ENCODE peak calls at places on chromosomes 1 and 21, in four cellular contexts. One of them, this sample, is unnamed.

GRCh38 chr21:45977396-45977795 is 4.2 kb upstream of the COL6A1 start:
- DNase-seq in A549: no peak
- DNase-seq in lower lobe of right lung: no peak
- DNase-seq in foreskin fibroblast: peak
- DNase-seq in this sample: no peak

GRCh38 chr1:224799083-224799482 is 130.4 kb upstream of the DNAH14 start:
- DNase-seq in A549: no peak
- DNase-seq in lower lobe of right lung: no peak
- DNase-seq in foreskin fibroblast: no peak
- DNase-seq in this sample: no peak

GRCh38 chr1:156616463-156616862 is 2.8 kb upstream of the HAPLN2 start:
- DNase-seq in A549: no peak
- DNase-seq in lower lobe of right lung: no peak
- DNase-seq in foreskin fibroblast: peak
- DNase-seq in this sample: no peak

GRCh38 chr21:45262041-45262581 is 25.6 kb downstream of the POFUT2 start:
- DNase-seq in A549: no peak
- DNase-seq in lower lobe of right lung: no peak
- DNase-seq in foreskin fibroblast: no peak
- DNase-seq in this sample: no peak

GRCh38 chr1:6652986-6653385 is 28.3 kb downstream of the THAP3 start:
- DNase-seq in A549: no peak
- DNase-seq in lower lobe of right lung: no peak
- DNase-seq in foreskin fibroblast: no peak
- DNase-seq in this sample: no peak

GRCh38 chr1:99239690-99240089 is 24.6 kb upstream of the PLPPR4 start:
- DNase-seq in A549: no peak
- DNase-seq in lower lobe of right lung: no peak
- DNase-seq in foreskin fibroblast: no peak
- DNase-seq in this sample: no peak

GRCh38 chr1:7640350-7640749 is 130.7 kb upstream of the VAMP3 start:
- DNase-seq in A549: no peak
- DNase-seq in lower lobe of right lung: no peak
- DNase-seq in foreskin fibroblast: no peak
- DNase-seq in this sample: no peak

GRCh38 chr1:56576880-56577858 is 2.2 kb downstream of the PLPP3 start:
- DNase-seq in A549: peak
- DNase-seq in lower lobe of right lung: no peak
- DNase-seq in foreskin fibroblast: peak
- DNase-seq in this sample: no peak

GRCh38 chr1:179805291-179806195 is 62.5 kb downstream of the FAM163A start:
- DNase-seq in A549: no peak
- DNase-seq in lower lobe of right lung: no peak
- DNase-seq in foreskin fibroblast: no peak
- DNase-seq in this sample: no peak

GRCh38 chr1:7687411-7687810 is 83.7 kb upstream of the VAMP3 start:
- DNase-seq in A549: no peak
- DNase-seq in lower lobe of right lung: peak
- DNase-seq in foreskin fibroblast: no peak
- DNase-seq in this sample: no peak

GRCh38 chr21:17488620-17489019 is 24.2 kb upstream of the CXADR start:
- DNase-seq in A549: no peak
- DNase-seq in lower lobe of right lung: no peak
- DNase-seq in foreskin fibroblast: no peak
- DNase-seq in this sample: no peak

GRCh38 chr21:35212393-35213127 is 163.5 kb upstream of the RUNX1 start:
- DNase-seq in A549: no peak
- DNase-seq in lower lobe of right lung: no peak
- DNase-seq in foreskin fibroblast: peak
- DNase-seq in this sample: no peak

GRCh38 chr1:118185083-118185899 is at the start of gene SPAG17:
- DNase-seq in A549: peak
- DNase-seq in lower lobe of right lung: peak
- DNase-seq in foreskin fibroblast: peak
- DNase-seq in this sample: no peak

GRCh38 chr1:42736152-42736551 is 3.9 kb downstream of the CLDN19 start:
- DNase-seq in A549: peak
- DNase-seq in lower lobe of right lung: no peak
- DNase-seq in foreskin fibroblast: peak
- DNase-seq in this sample: no peak

GRCh38 chr1:178538192-178538916 is 25.4 kb downstream of the TEX35 start:
- DNase-seq in A549: no peak
- DNase-seq in lower lobe of right lung: no peak
- DNase-seq in foreskin fibroblast: peak
- DNase-seq in this sample: no peak

GRCh38 chr1:109239580-109240068 is 9.7 kb upstream of the CELSR2 start:
- DNase-seq in A549: peak
- DNase-seq in lower lobe of right lung: no peak
- DNase-seq in foreskin fibroblast: peak
- DNase-seq in this sample: no peak

GRCh38 chr1:223765036-223765718 is 52.8 kb downstream of the CAPN2 start:
- DNase-seq in A549: no peak
- DNase-seq in lower lobe of right lung: no peak
- DNase-seq in foreskin fibroblast: no peak
- DNase-seq in this sample: peak

GRCh38 chr1:203695116-203695515 is 68.5 kb downstream of the ATP2B4 start:
- DNase-seq in A549: no peak
- DNase-seq in lower lobe of right lung: no peak
- DNase-seq in foreskin fibroblast: no peak
- DNase-seq in this sample: no peak

GRCh38 chr1:196608401-196609113 is at the start of gene KCNT2:
- DNase-seq in A549: peak
- DNase-seq in lower lobe of right lung: peak
- DNase-seq in foreskin fibroblast: peak
- DNase-seq in this sample: no peak

GRCh38 chr1:32392358-32392757 is 1.9 kb downstream of the BSDC1 start:
- DNase-seq in A549: no peak
- DNase-seq in lower lobe of right lung: no peak
- DNase-seq in foreskin fibroblast: no peak
- DNase-seq in this sample: no peak

GRCh38 chr1:204888294-204888693 is 17.6 kb downstream of the NFASC start:
- DNase-seq in A549: no peak
- DNase-seq in lower lobe of right lung: no peak
- DNase-seq in foreskin fibroblast: peak
- DNase-seq in this sample: peak

GRCh38 chr21:29303301-29303700 is 4.6 kb downstream of the BACH1 start:
- DNase-seq in A549: no peak
- DNase-seq in lower lobe of right lung: no peak
- DNase-seq in foreskin fibroblast: no peak
- DNase-seq in this sample: no peak

GRCh38 chr1:112909847-112910246 is 46.1 kb downstream of the SLC16A1 start:
- DNase-seq in A549: no peak
- DNase-seq in lower lobe of right lung: no peak
- DNase-seq in foreskin fibroblast: no peak
- DNase-seq in this sample: no peak

GRCh38 chr21:42412636-42412933 is 8.9 kb downstream of the UBASH3A start:
- DNase-seq in A549: no peak
- DNase-seq in lower lobe of right lung: no peak
- DNase-seq in foreskin fibroblast: no peak
- DNase-seq in this sample: no peak

GRCh38 chr21:42409366-42409765 is 5.7 kb downstream of the UBASH3A start:
- DNase-seq in A549: no peak
- DNase-seq in lower lobe of right lung: no peak
- DNase-seq in foreskin fibroblast: no peak
- DNase-seq in this sample: no peak

GRCh38 chr21:42411891-42412635 is 8.4 kb downstream of the UBASH3A start:
- DNase-seq in A549: no peak
- DNase-seq in lower lobe of right lung: no peak
- DNase-seq in foreskin fibroblast: no peak
- DNase-seq in this sample: no peak

GRCh38 chr21:42413093-42413492 is 9.4 kb downstream of the UBASH3A start:
- DNase-seq in A549: no peak
- DNase-seq in lower lobe of right lung: no peak
- DNase-seq in foreskin fibroblast: no peak
- DNase-seq in this sample: no peak

DNA sequence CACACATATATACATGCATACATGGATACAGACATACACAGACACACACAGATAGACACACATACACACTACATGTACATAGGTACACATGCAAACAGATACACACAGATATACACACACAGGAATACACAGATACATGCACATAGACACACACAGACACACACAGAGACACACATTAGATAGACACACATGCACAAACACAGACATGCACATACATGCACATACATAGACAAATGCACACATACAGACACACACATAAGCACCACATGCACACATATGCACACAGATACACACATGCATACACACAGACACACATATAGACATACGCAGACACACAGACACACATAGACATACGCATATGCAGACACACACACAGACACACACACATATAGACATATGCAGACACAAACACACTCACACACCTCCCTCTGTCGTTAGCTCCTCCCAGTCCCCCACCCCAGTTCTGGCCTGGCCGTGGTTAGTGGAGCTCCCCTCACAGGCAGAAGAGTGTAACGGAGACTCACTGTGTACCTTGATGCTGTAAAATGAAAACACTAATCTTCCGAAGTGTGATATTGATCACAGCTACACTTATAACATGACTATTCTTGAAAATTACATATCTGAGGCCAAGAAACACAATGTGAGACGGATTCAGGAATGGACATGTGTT is 7.6 kb downstream of the UBASH3A start:
- DNase-seq in A549: no peak
- DNase-seq in lower lobe of right lung: no peak
- DNase-seq in foreskin fibroblast: no peak
- DNase-seq in this sample: no peak
- TF ChIP-seq CTCF in A549: peak
- TF ChIP-seq CTCF in lower lobe of right lung: no peak
- TF ChIP-seq CTCF in foreskin fibroblast: no peak
- TF ChIP-seq CTCF in this sample: no peak

DNA sequence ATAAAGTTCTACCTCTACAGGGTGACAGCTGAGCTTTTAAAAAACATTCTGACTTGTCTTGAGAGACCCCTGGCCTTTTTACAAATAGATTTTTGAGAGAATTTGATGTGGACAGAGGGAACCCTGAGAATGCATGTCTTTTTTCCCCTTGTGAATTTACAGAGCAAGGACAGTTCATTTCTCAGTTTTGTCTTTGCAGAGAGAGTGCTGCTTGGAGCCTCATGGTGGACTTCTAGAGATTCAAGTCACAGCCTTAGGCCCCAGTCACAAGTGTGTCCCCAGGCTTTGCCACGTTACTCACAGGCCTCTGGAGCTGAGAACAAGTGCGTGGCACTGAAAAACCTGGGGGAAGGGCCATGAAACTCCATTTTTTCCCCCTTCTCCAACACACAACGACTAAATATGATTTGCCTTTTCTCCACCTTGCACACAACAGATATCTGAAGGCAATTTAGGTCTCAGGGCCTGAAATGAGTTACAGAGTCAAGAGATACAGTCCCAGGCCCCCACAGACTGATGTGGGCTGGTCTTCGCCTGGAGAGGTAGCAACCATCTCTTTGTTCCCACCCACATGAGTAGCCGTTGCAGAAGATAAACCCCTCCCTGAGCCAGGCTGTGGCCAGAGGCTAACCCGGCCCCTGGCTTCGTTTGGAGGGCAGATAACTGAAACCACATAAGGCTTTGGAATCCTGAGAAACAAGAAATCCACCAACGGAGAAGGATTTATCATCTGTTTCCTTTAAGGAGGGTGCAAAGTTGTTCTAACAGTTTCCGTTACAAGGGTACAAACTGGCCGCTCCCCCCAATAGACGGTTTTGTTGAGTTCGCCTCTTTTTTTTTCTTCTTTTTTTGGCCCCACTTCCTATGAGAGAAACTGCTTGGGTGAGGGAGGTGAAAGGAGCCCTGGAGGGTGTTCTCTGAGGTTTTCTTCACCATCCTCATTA is 1.0 kb upstream of the PIGV start:
- DNase-seq in A549: no peak
- DNase-seq in lower lobe of right lung: peak
- DNase-seq in foreskin fibroblast: peak
- DNase-seq in this sample: no peak
- H3K4me3 ChIP-seq in A549: peak
- H3K4me3 ChIP-seq in lower lobe of right lung: peak
- H3K4me3 ChIP-seq in foreskin fibroblast: peak
- H3K4me3 ChIP-seq in this sample: peak

DNA sequence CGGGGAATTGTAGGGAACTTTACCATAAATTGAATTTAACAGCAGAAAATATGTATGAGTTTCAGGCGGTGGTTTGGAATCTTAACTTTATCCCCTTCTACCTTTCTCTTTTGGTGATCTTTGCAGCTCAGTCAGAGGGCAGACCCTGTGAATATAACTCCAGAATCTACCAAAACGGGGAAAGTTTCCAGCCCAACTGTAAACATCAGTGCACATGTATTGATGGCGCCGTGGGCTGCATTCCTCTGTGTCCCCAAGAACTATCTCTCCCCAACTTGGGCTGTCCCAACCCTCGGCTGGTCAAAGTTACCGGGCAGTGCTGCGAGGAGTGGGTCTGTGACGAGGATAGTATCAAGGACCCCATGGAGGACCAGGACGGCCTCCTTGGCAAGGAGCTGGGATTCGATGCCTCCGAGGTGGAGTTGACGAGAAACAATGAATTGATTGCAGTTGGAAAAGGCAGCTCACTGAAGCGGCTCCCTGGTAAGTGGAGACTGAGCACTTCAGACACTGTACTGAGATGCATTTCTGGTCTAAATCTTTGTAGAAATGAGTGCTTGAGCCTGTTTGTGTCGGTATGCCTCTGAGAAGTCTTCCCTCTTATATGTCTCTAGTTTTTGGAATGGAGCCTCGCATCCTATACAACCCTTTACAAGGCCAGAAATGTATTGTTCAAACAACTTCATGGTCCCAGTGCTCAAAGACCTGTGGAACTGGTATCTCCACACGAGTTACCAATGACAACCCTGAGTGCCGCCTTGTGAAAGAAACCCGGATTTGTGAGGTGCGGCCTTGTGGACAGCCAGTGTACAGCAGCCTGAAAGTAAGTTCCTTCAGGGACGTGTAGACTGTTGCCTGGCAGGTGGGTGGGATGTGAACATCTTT is 1.5 kb downstream of the CCN1 start:
- DNase-seq in A549: no peak
- DNase-seq in lower lobe of right lung: peak
- DNase-seq in foreskin fibroblast: peak
- DNase-seq in this sample: no peak
- TF ChIP-seq CTCF in A549: peak
- TF ChIP-seq CTCF in lower lobe of right lung: peak
- TF ChIP-seq CTCF in foreskin fibroblast: peak
- TF ChIP-seq CTCF in this sample: peak

DNA sequence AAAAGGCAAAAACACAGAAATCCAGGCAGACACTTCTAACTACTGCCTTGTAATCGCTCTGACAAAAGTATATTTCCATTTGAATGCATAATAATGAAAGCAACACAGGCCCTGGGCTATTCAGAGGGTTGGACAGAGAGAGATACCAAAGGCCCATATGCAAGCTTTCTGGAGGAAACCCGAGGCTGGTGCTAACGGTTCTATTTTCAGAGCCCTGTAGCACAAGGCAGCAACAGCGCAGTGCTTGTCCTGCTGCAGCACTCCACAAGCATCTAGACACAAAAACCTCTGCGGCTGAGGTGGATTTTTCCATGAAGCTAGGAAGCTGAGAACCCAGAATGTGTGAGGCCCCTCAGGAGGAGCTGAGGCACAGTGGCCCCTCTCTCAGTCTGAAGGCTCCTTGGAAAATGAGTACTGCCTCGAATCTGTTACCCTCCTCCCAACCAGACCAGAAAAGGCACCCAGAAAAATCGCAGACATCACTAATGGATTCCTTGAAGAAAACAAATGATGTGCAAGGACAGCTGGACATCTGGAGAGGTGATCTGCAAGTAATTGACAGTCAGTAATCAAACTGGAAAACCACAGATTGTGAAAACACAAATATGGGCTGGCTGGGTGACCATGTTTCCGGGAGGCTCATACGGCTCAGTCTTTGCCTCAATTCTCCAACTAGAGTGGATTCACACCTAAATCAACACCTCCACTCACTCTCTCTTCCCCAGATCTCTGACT is 54.0 kb downstream of the COLGALT2 start:
- DNase-seq in A549: no peak
- DNase-seq in lower lobe of right lung: no peak
- DNase-seq in foreskin fibroblast: peak
- DNase-seq in this sample: no peak
- H3K4me3 ChIP-seq in A549: no peak
- H3K4me3 ChIP-seq in lower lobe of right lung: no peak
- H3K4me3 ChIP-seq in foreskin fibroblast: no peak
- H3K4me3 ChIP-seq in this sample: no peak